ENCODE peak calls at places on chromosomes 1 and 21, in four cellular contexts. N, J, V and R are unnamed samples.

GRCh38 chr1:51058863-51059262 is 43.2 kb upstream of the C1orf185 start:
- DNase-seq in J (peak; percentile 59), N (peak; percentile 17), V (peak; percentile 12), R (no peak)

GRCh38 chr1:46512135-46512791 is 22.6 kb downstream of the DMBX1 start:
- DNase-seq in J (no peak), N (no peak), V (no peak), R (no peak)

GRCh38 chr1:32984090-32984828 is 19.6 kb upstream of the RNF19B start:
- DNase-seq in J (no peak), V (peak; percentile 48), N (no peak), R (no peak)

GRCh38 chr1:156212833-156213643 is at the start of gene PMF1:
- DNase-seq in J (peak; percentile 92), N (peak; percentile 99), V (peak; percentile 88), R (peak; percentile 91)

GRCh38 chr1:222736470-222736869 is 532 bp upstream of the FAM177B start:
- DNase-seq in N (no peak), V (no peak), J (no peak), R (no peak)

GRCh38 chr1:181778630-181779285 is 282.8 kb downstream of the ZNF648 start:
- DNase-seq in V (no peak), N (no peak), J (no peak), R (no peak)

GRCh38 chr1:87329051-87329755 is 523 bp downstream of the LMO4 start:
- DNase-seq in J (peak; percentile 54), V (no peak), N (peak; percentile 71), R (no peak)

GRCh38 chr1:221837886-221838285 is 96.0 kb upstream of the DUSP10 start:
- DNase-seq in V (peak; percentile 59), J (no peak), N (no peak), R (no peak)

GRCh38 chr1:11134352-11135266 is 34.9 kb upstream of the EXOSC10 start:
- DNase-seq in V (no peak), J (no peak), N (peak; percentile 34), R (no peak)

GRCh38 chr1:3243304-3243703 is 174.3 kb downstream of the PRDM16 start:
- DNase-seq in N (no peak), J (no peak), V (no peak), R (no peak)

GRCh38 chr21:46118871-46119564 is 21.1 kb downstream of the COL6A2 start:
- DNase-seq in J (no peak), N (no peak), V (no peak), R (no peak)

GRCh38 chr21:29771491-29772066 is 168.2 kb downstream of the GRIK1 start:
- DNase-seq in V (no peak), N (no peak), J (no peak), R (no peak)

GRCh38 chr1:226510453-226510852 is 38.1 kb upstream of the STUM start:
- DNase-seq in N (no peak), V (no peak), J (no peak), R (no peak)

GRCh38 chr1:200525167-200526123 is 95.1 kb downstream of the KIF14 start:
- DNase-seq in V (no peak), N (no peak), J (no peak), R (no peak)

GRCh38 chr1:176694713-176695112 is 231.7 kb downstream of the PAPPA2 start:
- DNase-seq in N (no peak), J (no peak), V (no peak), R (no peak)

GRCh38 chr1:44632511-44633072 is 41.7 kb downstream of the TMEM53 start:
- DNase-seq in J (no peak), V (no peak), N (peak; percentile 86), R (no peak)

GRCh38 chr1:203797948-203798347 is 2.5 kb downstream of the ZBED6 start:
- DNase-seq in N (no peak), J (peak; percentile 9), V (no peak), R (no peak)

GRCh38 chr1:235278233-235278914 is 49.6 kb downstream of the ARID4B start:
- DNase-seq in J (no peak), V (no peak), N (no peak), R (no peak)

GRCh38 chr1:173648880-173649605 is 13.9 kb downstream of the TEX50 start:
- DNase-seq in J (no peak), N (no peak), V (no peak), R (no peak)

GRCh38 chr1:17765444-17766411 is 10.6 kb downstream of the ACTL8 start:
- DNase-seq in N (no peak), J (no peak), V (no peak), R (no peak)
- TF ChIP-seq ZBTB33 in N (no peak), J (no peak), V (no peak), R (no peak)

GRCh38 chr1:112937495-112937894 is 18.5 kb downstream of the SLC16A1 start:
- DNase-seq in N (no peak), V (no peak), J (no peak), R (no peak)

GRCh38 chr1:112935474-112936289 is 20.3 kb downstream of the SLC16A1 start:
- DNase-seq in N (peak; percentile 48), V (no peak), J (no peak), R (peak; percentile 26)

GRCh38 chr1:112933820-112934561 is 22.0 kb downstream of the SLC16A1 start:
- DNase-seq in V (no peak), N (no peak), J (no peak), R (no peak)

GRCh38 chr1:112937070-112937469 is 18.9 kb downstream of the SLC16A1 start:
- DNase-seq in J (no peak), V (no peak), N (no peak), R (no peak)

DNA sequence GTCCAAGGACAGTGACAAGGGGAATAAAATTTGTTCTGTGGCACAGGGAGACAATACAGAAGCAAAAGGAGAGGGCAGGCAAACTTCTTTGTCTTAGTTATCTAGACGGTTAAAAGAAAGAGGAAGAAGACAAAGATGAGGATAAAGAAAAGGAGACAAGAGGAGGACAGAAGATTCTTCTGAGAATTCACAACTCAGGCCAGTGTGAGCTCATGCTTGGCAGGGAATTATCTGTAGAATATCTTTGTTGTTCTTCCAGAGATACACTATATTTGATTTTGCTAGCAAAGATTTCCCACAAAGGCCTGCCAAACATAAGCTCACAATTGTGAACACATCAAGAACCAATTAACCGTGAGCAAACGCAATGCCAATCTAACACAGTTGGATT is 21.4 kb downstream of the SLC16A1 start:
- DNase-seq in N (no peak), J (no peak), V (no peak), R (no peak)
- TF ChIP-seq SRF in N (no peak), J (no peak), V (no peak), R (no peak)

GRCh38 chr1:230610589-230610988 is 31.7 kb upstream of the COG2 start:
- DNase-seq in N (no peak), V (no peak), J (peak; percentile 56), R (no peak)
- TF ChIP-seq CEBPB in N (no peak), V (no peak), J (no peak), R (no peak)

GRCh38 chr1:243837907-243838546 is 12.0 kb downstream of the AKT3 start:
- DNase-seq in N (no peak), J (no peak), V (no peak), R (no peak)

GRCh38 chr1:243831463-243831862 is 18.6 kb downstream of the AKT3 start:
- DNase-seq in V (no peak), J (no peak), N (no peak), R (no peak)

DNA sequence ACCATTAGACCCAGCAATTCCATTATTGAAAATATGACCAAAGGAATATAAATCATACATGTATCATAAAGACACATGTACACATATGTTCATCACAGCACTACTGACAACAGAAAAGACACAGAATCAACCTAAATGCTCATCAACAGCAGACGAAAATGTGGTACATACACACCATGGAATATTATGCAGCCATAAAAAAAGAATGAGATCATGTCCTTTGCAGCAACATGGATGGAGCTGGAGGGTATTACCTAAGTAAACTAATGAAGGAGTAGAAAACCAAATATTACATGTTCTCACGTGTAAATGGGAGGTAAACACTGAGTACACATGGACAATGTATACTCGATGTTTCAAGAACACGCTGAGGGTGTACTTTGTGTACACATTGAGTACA is 15.9 kb downstream of the AKT3 start:
- DNase-seq in N (no peak), V (no peak), J (no peak), R (no peak)
- TF ChIP-seq ZBTB33 in N (no peak), V (no peak), J (no peak), R (no peak)

GRCh38 chr1:67983867-67984266 is 66.6 kb downstream of the DIRAS3 start:
- DNase-seq in V (no peak), J (no peak), N (no peak), R (no peak)

GRCh38 chr1:67979532-67979931 is 70.9 kb downstream of the DIRAS3 start:
- DNase-seq in N (no peak), V (no peak), J (no peak), R (no peak)

GRCh38 chr1:67973061-67973460 is 77.4 kb downstream of the DIRAS3 start:
- DNase-seq in N (no peak), J (no peak), V (no peak), R (no peak)

GRCh38 chr1:67980028-67980427 is 70.4 kb downstream of the DIRAS3 start:
- DNase-seq in N (no peak), J (no peak), V (no peak), R (no peak)

DNA sequence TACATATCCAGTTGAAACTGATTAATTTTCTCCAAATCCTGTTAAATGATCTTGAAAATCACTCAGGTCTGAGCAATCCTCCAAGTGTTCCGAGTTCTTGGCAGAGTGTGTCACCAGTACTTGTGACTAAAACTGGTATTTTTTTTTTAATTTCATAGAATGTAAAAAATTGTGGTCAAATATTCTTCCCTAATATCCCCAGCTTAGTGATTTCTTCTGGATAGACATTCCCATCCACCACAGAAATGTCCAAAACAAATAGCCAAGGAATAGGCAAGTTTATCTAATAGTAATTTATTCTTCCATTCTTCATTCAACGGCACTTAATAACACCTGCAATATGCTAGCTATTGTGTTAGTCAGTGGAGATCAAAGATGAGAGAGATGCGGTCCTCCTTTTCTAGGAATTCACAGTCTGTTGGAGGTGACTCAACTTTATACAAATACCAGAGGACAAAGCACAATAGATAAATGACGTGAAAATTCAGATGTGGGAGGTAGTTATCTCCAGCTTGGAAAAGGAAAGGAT is 71.4 kb downstream of the DIRAS3 start:
- DNase-seq in N (no peak), V (no peak), J (peak; percentile 37), R (peak; percentile 78)
- TF ChIP-seq SRF in N (no peak), V (no peak), J (no peak), R (no peak)

GRCh38 chr1:40784771-40785151 is 1.2 kb downstream of the KCNQ4 start:
- DNase-seq in N (no peak), V (no peak), J (no peak), R (no peak)

GRCh38 chr1:40785446-40785845 is 1.9 kb downstream of the KCNQ4 start:
- DNase-seq in J (no peak), N (no peak), V (no peak), R (no peak)

GRCh38 chr1:40782371-40782956 is 1.1 kb upstream of the KCNQ4 start:
- DNase-seq in V (no peak), N (no peak), J (no peak), R (no peak)

GRCh38 chr1:40783001-40783905 is at the start of gene KCNQ4:
- DNase-seq in N (peak; percentile 80), J (no peak), V (no peak), R (no peak)

DNA sequence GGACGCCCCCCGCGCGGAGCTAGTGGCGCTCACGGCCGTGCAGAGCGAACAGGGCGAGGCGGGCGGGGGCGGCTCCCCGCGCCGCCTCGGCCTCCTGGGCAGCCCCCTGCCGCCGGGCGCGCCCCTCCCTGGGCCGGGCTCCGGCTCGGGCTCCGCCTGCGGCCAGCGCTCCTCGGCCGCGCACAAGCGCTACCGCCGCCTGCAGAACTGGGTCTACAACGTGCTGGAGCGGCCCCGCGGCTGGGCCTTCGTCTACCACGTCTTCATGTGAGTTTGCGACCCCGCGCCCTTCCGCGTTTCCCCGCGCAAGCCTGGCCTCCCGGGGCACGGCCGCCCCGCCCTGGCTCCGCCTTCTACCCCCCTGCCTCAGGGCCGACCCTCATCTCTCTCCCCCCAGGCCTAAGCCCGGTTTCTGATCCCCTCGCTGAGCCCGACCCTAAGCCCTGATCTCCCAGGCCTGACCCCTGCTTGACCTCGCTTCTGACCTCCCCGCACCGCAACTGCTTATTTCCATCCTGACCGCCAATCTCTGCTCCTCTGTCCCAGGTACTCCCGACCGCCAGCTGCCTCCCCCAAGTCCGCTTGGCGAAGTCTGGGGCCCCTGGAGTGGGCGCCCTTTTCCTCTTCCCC is 669 bp downstream of the KCNQ4 start:
- DNase-seq in N (peak; percentile 65), V (no peak), J (no peak), R (no peak)
- TF ChIP-seq CEBPB in N (no peak), V (no peak), J (no peak), R (no peak)